ENCODE peak calls at places on chromosomes 3 and 15, in six cellular contexts. V is RPMI8226; P is neuronal stem cell; H is activated naive CD4-positive, alpha-beta T cell; A is Right ventricle myocardium superior; M is GM23338. S is an unnamed sample.

GRCh38 chr15:90035095-90035834 is 34.1 kb downstream of the ZNF710 start:
- DNase-seq in V (no peak), P (no peak), H (no peak), A (peak; percentile 73), M (no peak), S (no peak)

GRCh38 chr3:171132873-171133272 is 106.4 kb upstream of the SLC2A2 start:
- DNase-seq in V (no peak), P (no peak), H (no peak), A (no peak), M (no peak), S (no peak)

GRCh38 chr3:46725663-46726314 is 8.1 kb upstream of the PRSS50 start:
- DNase-seq in V (no peak), P (no peak), H (no peak), A (no peak), M (no peak), S (no peak)

GRCh38 chr3:180275176-180275575 is 238.4 kb upstream of the PEX5L start:
- DNase-seq in V (no peak), P (no peak), H (no peak), A (no peak), M (no peak), S (no peak)

GRCh38 chr15:58065011-58065444 is 483 bp downstream of the ALDH1A2 start:
- DNase-seq in V (no peak), P (peak; percentile 26), H (no peak), A (peak; percentile 51), M (peak; percentile 59), S (peak; percentile 11)

GRCh38 chr3:184180165-184180564 is 5.5 kb downstream of the AP2M1 start:
- DNase-seq in V (no peak), P (no peak), H (no peak), A (no peak), M (no peak), S (no peak)

GRCh38 chr15:78767331-78767951 is 43.8 kb downstream of the ADAMTS7 start:
- DNase-seq in V (peak; percentile 54), P (no peak), H (no peak), A (peak; percentile 38), M (no peak), S (no peak)

GRCh38 chr15:31925541-31925940 is 104.8 kb upstream of the CHRNA7 start:
- DNase-seq in V (no peak), P (no peak), H (no peak), A (no peak), M (no peak), S (no peak)

GRCh38 chr3:13045904-13046568 is 27.2 kb downstream of the IQSEC1 start:
- DNase-seq in V (no peak), P (no peak), H (no peak), A (no peak), M (no peak), S (no peak)

GRCh38 chr3:67661079-67661478 is 6.7 kb upstream of the SUCLG2 start:
- DNase-seq in V (no peak), P (no peak), H (no peak), A (no peak), M (no peak), S (no peak)

GRCh38 chr15:51782357-51782896 is 31.0 kb downstream of the TMOD2 start:
- DNase-seq in V (peak; percentile 33), P (no peak), H (no peak), A (no peak), M (peak; percentile 76), S (no peak)

GRCh38 chr3:152474585-152474984 is 205.9 kb downstream of the MBNL1 start:
- DNase-seq in V (peak; percentile 67), P (no peak), H (no peak), A (no peak), M (peak; percentile 75), S (peak; percentile 42)

GRCh38 chr3:157159762-157160651 is at the start of gene CCNL1:
- DNase-seq in V (peak; percentile 100), P (peak; percentile 90), H (peak; percentile 96), A (peak; percentile 98), M (peak; percentile 97), S (peak; percentile 85)

GRCh38 chr3:63863150-63864007 is at the start of the genes ATXN7 and THOC7:
- DNase-seq in V (peak; percentile 72), P (peak; percentile 67), H (peak; percentile 62), A (peak; percentile 86), M (peak; percentile 80), S (peak; percentile 69)

GRCh38 chr3:121692010-121692699 is 31.5 kb upstream of the HCLS1 start:
- DNase-seq in V (no peak), P (no peak), H (no peak), A (no peak), M (no peak), S (no peak)

GRCh38 chr3:48024401-48024800 is 8.2 kb upstream of the MAP4 start:
- DNase-seq in V (no peak), P (no peak), H (no peak), A (no peak), M (no peak), S (no peak)

GRCh38 chr3:71760140-71760539 is 6.5 kb downstream of the GPR27 start:
- DNase-seq in V (no peak), P (no peak), H (no peak), A (no peak), M (no peak), S (no peak)

GRCh38 chr3:13484861-13485590 is 4.9 kb downstream of the HDAC11 start:
- DNase-seq in V (peak; percentile 92), P (no peak), H (no peak), A (peak; percentile 89), M (no peak), S (no peak)

S was measured in HEK293T.